ENCODE peak calls at places on chromosomes 5 and 9, in four cellular contexts. N, V, K and M are unnamed samples.

GRCh38 chr9:98971915-98972223 is 28.2 kb downstream of the COL15A1 start:
- DNase-seq in N (no peak), V (no peak), K (no peak), M (no peak)

GRCh38 chr5:32232441-32233219 is 58.5 kb upstream of the GOLPH3 start:
- DNase-seq in N (peak; percentile 68), V (peak; percentile 80), K (peak; percentile 83), M (peak; percentile 63)

GRCh38 chr9:93218161-93218560 is 34.2 kb downstream of the WNK2 start:
- DNase-seq in N (peak; percentile 65), V (no peak), K (no peak), M (no peak)

GRCh38 chr9:121774715-121775613 is 123.5 kb downstream of the DAB2IP start:
- DNase-seq in N (no peak), V (no peak), K (peak; percentile 21), M (no peak)

GRCh38 chr9:84556556-84556955 is 113.0 kb upstream of the NTRK2 start:
- DNase-seq in N (no peak), V (no peak), K (no peak), M (no peak)

GRCh38 chr9:87518702-87519335 is 21.2 kb downstream of the DAPK1 start:
- DNase-seq in N (peak; percentile 34), V (no peak), K (peak; percentile 72), M (no peak)

GRCh38 chr9:95009459-95009858 is 283.0 kb downstream of the AOPEP start:
- DNase-seq in N (no peak), V (no peak), K (no peak), M (no peak)

GRCh38 chr9:8733096-8733954 is 933.7 kb upstream of the DMAC1 start:
- DNase-seq in N (peak; percentile 34), V (no peak), K (peak; percentile 46), M (no peak)

GRCh38 chr5:117088176-117088575 is 513.6 kb upstream of the SEMA6A start:
- DNase-seq in N (no peak), V (no peak), K (no peak), M (no peak)

GRCh38 chr5:134610715-134611114 is 21.9 kb downstream of the SAR1B start:
- DNase-seq in N (no peak), V (no peak), K (no peak), M (no peak)

GRCh38 chr5:139688712-139689413 is 40.7 kb downstream of the CXXC5 start:
- DNase-seq in N (no peak), V (no peak), K (no peak), M (no peak)